ENCODE peak calls at places on chromosomes 13 and 19, in nine cellular contexts. B is heart right ventricle; T is right atrium auricular region; Y is Caco-2; L is CD8-positive, alpha-beta memory T cell; H is dorsolateral prefrontal cortex; W is left ventricle myocardium inferior; V is DND-41; Z is mucosa of descending colon. I is an unnamed sample.

GRCh38 chr19:8678244-8678807 is 20.3 kb downstream of the ACTL9 start:
- DNase-seq in B (no peak), T (no peak), Y (no peak), L (no peak), H (no peak), W (no peak), V (no peak), Z (no peak), I (no peak)

GRCh38 chr13:19634129-19634740 is 776 bp downstream of the MPHOSPH8 start:
- DNase-seq in B (no peak), T (no peak), Y (no peak), L (no peak), H (peak), W (no peak), V (peak), Z (no peak), I (no peak)

GRCh38 chr19:32824906-32825608 is 44.5 kb downstream of the SLC7A9 start:
- DNase-seq in B (no peak), T (no peak), Y (no peak), L (no peak), H (no peak), W (no peak), V (no peak), Z (no peak), I (no peak)

GRCh38 chr19:39971380-39971841 is 446 bp downstream of the PSMC4 start:
- DNase-seq in B (no peak), T (no peak), Y (no peak), L (no peak), H (peak), W (peak), V (no peak), Z (no peak), I (no peak)

GRCh38 chr19:5063873-5064645 is 95.1 kb downstream of the KDM4B start:
- DNase-seq in B (no peak), T (no peak), Y (no peak), L (no peak), H (no peak), W (no peak), V (no peak), Z (no peak), I (no peak)

GRCh38 chr19:46201413-46202310 is 27.9 kb upstream of the IGFL1 start:
- DNase-seq in B (no peak), T (no peak), Y (no peak), L (no peak), H (peak), W (no peak), V (no peak), Z (no peak), I (no peak)

GRCh38 chr19:39509233-39509632 is 5.7 kb upstream of the SELENOV start:
- DNase-seq in B (no peak), T (no peak), Y (no peak), L (no peak), H (no peak), W (no peak), V (no peak), Z (no peak), I (no peak)

GRCh38 chr13:44414771-44415170 is 41.1 kb downstream of the SERP2 start:
- DNase-seq in B (no peak), T (no peak), Y (no peak), L (no peak), H (no peak), W (no peak), V (no peak), Z (no peak), I (no peak)

GRCh38 chr19:30656520-30657100 is 284.4 kb downstream of the ZNF536 start:
- DNase-seq in B (no peak), T (no peak), Y (no peak), L (no peak), H (no peak), W (no peak), V (no peak), Z (no peak), I (no peak)

GRCh38 chr19:49133621-49134454 is 14.5 kb downstream of the PPFIA3 start:
- DNase-seq in B (peak), T (no peak), Y (no peak), L (peak), H (no peak), W (peak), V (peak), Z (peak), I (no peak)

GRCh38 chr13:46561691-46562090 is 8.7 kb downstream of the LRCH1 start:
- DNase-seq in B (no peak), T (no peak), Y (no peak), L (no peak), H (no peak), W (no peak), V (no peak), Z (no peak), I (no peak)

GRCh38 chr19:1747285-1748114 is 5.8 kb upstream of the ONECUT3 start:
- DNase-seq in B (no peak), T (no peak), Y (peak), L (no peak), H (no peak), W (no peak), V (no peak), Z (no peak), I (no peak)

GRCh38 chr19:1750343-1751021 is 2.8 kb upstream of the ONECUT3 start:
- DNase-seq in B (no peak), T (no peak), Y (no peak), L (no peak), H (no peak), W (no peak), V (no peak), Z (no peak), I (no peak)

GRCh38 chr19:1748115-1748702 is 5.1 kb upstream of the ONECUT3 start:
- DNase-seq in B (no peak), T (no peak), Y (no peak), L (no peak), H (no peak), W (no peak), V (no peak), Z (peak), I (no peak)

GRCh38 chr19:1749373-1750342 is 3.6 kb upstream of the ONECUT3 start:
- DNase-seq in B (no peak), T (no peak), Y (no peak), L (no peak), H (no peak), W (no peak), V (no peak), Z (no peak), I (no peak)

DNA sequence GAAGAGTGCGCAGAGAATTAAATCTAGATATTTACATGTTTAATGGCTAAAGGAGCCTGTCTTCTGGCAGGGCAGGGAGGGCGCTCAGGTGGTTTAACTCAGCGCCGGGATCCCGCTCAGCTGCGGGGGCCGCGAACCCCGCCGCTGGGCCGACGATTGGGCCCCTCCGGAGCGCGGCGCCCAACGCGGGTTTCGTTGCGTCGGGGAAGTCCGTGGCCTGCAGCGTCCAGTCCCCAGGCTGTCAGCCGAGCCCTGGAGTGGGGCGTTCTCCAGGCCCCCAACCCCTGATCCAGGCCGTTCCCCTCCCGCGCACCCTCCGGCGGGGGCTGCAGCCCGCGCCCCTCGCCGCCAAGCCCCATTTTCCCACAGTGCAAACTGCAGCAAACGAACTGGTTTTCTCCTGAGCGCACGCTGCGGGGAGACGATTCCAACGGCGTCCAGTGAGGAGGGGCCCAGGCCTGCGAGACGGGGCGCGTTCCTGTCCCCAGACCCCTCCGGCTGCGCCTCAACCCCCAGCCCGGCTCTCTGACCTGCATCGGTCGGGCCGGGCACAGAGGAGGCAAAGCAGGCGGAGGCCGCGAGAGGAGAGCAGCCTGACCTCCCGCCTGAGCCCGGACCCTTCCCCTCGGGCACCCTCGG is 4.5 kb upstream of the ONECUT3 start:
- DNase-seq in B (no peak), T (no peak), Y (no peak), L (no peak), H (no peak), W (no peak), V (no peak), Z (no peak), I (no peak)
- H3K4me3 ChIP-seq in B (no peak), T (peak), Y (peak), L (no peak), H (no peak), W (peak), V (no peak), Z (no peak), I (no peak)

DNA sequence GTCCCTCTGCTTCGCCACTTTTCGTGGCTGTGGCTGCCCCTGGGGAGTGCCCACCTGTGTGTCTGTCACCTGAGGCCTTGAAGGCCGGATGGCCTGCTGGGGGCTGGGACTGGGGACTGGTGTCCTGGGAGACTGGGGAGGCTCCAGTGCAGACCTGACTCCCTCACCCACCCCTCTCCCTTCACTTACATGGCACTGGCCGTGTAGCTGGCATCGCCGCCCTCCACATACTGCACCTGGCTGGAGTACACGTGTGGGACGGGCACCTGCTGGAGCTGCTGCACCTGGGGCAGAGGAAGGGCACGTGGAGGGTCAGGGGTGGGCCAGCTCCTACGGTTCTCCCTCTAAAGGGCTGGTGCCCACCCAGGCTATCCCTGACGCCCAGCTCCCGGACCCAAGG is 25.5 kb downstream of the DCAF15 start:
- DNase-seq in B (no peak), T (no peak), Y (no peak), L (no peak), H (no peak), W (no peak), V (no peak), Z (no peak), I (no peak)
- H3K4me3 ChIP-seq in B (no peak), T (peak), Y (no peak), L (no peak), H (no peak), W (peak), V (no peak), Z (no peak), I (no peak)

GRCh38 chr13:114134111-114134943 is 1.9 kb upstream of the RASA3 start:
- DNase-seq in B (no peak), T (no peak), Y (no peak), L (no peak), H (no peak), W (no peak), V (no peak), Z (peak), I (no peak)
- H3K4me3 ChIP-seq in B (no peak), T (no peak), Y (no peak), L (no peak), H (no peak), W (no peak), V (no peak), Z (no peak), I (peak)

DNA sequence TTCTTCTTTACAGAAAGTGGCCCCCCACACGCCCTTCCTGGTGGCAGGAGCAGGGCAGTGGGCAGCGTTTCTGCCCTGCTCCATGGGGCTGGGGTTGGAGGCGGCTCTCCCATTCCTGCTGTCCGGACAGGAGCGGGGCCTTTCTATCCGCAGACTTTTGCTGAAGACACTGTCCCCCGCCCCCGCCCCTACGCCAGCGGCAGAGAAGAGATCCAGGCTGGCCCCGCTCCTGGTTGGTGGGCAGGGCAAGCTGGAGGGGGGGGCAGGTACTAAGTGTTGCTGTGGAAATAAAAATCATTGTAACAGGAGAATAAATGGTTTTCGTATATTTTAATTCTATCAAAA is 81.7 kb downstream of the ZNF429 start:
- DNase-seq in B (peak), T (no peak), Y (no peak), L (no peak), H (no peak), W (peak), V (peak), Z (no peak), I (no peak)
- H3K4me3 ChIP-seq in B (peak), T (peak), Y (no peak), L (no peak), H (peak), W (peak), V (peak), Z (peak), I (peak)

DNA sequence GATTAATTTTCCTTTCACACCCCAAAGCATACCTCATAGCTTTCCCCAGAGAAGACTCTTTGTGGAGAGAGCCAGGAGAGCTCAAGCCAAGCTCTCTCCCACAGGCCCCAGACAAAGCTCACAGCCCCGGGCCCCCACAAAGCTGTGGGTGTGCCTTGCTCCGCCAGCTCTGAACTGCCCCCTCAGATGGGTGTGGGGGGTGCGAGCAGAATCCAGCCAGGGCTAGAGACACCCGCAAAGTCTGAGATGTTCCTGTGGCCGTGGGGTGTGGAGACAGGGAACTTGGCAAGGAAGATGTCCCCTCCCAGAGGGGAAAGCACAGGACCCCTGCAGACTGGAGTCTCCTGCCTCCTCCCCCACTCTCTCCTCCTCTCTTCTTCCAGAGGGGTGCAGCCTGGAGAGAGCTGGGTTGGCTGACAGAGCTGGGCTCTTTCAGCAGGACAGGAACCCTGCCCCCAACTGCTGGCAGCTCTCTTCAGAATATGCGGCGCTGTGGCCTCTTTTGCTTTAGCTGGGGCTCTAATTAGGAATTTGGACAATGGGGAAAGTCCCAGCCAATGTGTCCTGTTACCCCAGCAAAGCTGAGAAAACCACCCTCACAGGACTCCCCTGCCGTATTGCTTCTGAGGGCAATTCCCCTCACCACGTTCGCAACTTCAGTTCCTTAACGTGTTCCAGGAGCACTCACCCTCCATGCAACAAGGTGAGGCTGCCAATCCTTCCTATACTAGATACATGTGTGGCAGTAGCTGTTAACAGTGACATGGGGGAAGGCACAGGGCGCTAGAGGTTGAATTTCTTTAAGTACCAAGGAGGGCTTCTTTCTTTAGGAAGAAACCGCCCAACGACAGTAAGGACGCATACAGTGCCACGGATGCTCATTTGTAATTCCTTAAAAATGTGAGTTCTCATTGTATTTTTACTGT is 170.0 kb downstream of the COL4A1 start:
- DNase-seq in B (no peak), T (peak), Y (no peak), L (no peak), H (no peak), W (no peak), V (no peak), Z (no peak), I (no peak)
- H3K4me3 ChIP-seq in B (peak), T (peak), Y (no peak), L (no peak), H (peak), W (peak), V (peak), Z (no peak), I (no peak)

DNA sequence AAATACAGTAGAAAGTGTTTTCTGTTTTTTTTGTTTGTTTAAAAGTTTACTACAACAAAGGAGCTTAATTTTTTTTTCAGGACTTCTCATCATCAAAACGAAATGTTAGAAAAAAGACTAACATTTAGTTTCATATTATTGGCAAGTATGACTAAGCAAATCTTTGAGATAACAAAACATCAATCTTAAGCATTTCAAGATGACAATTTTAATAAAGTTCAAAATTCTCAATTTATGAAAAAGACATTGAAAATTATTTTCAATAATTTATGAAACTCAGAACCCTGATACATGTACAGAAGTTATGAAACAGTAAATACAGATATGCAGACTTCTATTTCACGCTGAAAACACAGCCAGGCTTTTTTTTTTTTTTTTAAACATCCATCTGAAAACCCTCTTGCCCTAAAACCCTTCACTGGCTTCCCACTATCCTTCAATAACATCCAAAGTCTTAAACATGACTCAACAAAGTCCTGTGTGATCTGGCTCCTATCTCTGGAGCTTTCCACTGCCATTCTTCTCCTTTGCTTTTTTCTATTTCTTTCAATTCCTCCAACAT is 3.9 kb downstream of the RBM26 start:
- DNase-seq in B (no peak), T (no peak), Y (no peak), L (no peak), H (no peak), W (no peak), V (no peak), Z (no peak), I (no peak)
- H3K4me3 ChIP-seq in B (no peak), T (no peak), Y (no peak), L (peak), H (peak), W (no peak), V (peak), Z (no peak), I (no peak)

DNA sequence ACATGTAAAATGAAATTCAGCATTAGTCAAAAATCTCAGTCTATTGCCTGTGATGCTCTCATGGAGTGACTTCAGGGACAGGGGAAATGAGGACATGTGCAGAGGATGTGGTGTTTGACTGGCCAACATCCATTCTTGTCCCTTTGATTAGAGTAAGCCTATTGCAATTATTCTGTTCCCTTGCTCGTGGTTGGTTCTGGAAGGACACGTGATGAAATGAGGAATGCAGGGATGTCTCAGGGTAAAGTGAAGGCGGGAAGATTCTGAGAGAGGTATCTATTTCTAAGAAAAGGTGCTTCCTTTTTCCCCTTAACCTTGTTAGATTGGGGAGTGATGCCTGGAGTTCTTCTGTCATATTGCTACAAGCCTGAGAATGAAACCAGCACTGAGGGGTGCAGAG is 37.1 kb upstream of the CNMD start:
- DNase-seq in B (no peak), T (no peak), Y (no peak), L (no peak), H (no peak), W (no peak), V (no peak), Z (no peak), I (no peak)
- H3K4me3 ChIP-seq in B (no peak), T (no peak), Y (no peak), L (no peak), H (no peak), W (no peak), V (no peak), Z (no peak), I (no peak)

GRCh38 chr13:33017410-33017929 is 1.2 kb downstream of the KL start:
- DNase-seq in B (peak), T (peak), Y (peak), L (peak), H (peak), W (peak), V (no peak), Z (peak), I (peak)

GRCh38 chr13:33016414-33017409 is at the start of gene KL:
- DNase-seq in B (peak), T (no peak), Y (no peak), L (no peak), H (no peak), W (peak), V (no peak), Z (peak), I (no peak)

GRCh38 chr13:33015275-33015674 is 948 bp upstream of the KL start:
- DNase-seq in B (peak), T (no peak), Y (no peak), L (no peak), H (no peak), W (no peak), V (no peak), Z (no peak), I (no peak)

GRCh38 chr13:33015791-33016323 is 366 bp upstream of the KL start:
- DNase-seq in B (peak), T (no peak), Y (no peak), L (no peak), H (no peak), W (peak), V (no peak), Z (peak), I (no peak)

GRCh38 chr13:33018886-33019285 is 2.7 kb downstream of the KL start:
- DNase-seq in B (no peak), T (no peak), Y (no peak), L (no peak), H (no peak), W (no peak), V (no peak), Z (no peak), I (no peak)
- H3K4me3 ChIP-seq in B (no peak), T (no peak), Y (no peak), L (no peak), H (no peak), W (no peak), V (no peak), Z (no peak), I (no peak)

DNA sequence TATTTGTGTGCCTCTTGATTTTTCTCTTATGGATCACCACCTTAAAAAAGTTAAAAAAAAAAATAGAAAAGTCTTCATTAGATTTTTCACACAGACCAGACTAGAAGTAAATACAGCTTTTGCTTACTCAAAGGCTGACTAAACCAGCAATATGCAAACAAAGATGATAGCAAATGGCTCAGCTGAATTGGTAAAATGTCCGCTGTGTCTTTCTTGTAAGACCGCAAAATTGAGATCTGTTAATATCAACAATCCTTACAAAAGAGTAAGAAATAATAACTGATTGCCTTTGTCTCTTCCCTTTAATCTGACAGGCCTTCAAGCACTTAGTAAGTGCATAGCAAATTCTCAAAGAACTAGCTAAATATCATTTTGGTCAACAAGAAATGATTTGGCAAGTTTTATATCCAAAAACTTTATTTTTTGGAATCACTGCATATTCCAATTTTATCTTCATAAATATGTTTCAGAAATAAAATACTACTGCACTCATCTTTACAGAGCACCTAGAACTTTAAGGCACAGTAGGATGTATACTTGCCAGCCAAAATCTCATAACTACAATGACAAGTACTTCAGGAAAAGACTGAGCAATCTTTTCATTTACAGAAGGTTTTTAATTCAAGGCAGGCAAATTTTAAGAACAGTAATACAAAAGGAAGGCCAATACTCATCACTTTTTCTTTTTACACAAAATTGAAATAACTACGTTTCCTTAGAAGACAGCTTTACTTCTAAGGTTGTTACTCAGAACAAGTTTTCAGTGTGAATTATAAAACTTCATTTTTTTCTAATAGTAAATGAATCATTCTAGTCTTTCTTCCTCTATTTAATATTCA is 1.2 kb downstream of the ELF1 start:
- DNase-seq in B (no peak), T (no peak), Y (no peak), L (no peak), H (no peak), W (no peak), V (no peak), Z (no peak), I (peak)
- H3K4me3 ChIP-seq in B (peak), T (peak), Y (peak), L (peak), H (peak), W (peak), V (peak), Z (peak), I (peak)